ENCODE peak calls at places on chromosomes 5 and 9, in five cellular contexts. Q is stimulated activated CD8-positive, alpha-beta memory T cell treated with anti-CD3 and anti-CD28 coated beads, Interleukin-12 subunit alpha, Interleukin-12 subunit beta, amount 100 ng/mL, for 4 hours; T is MCF 10A; Y is H9; E is PC-3. S is an unnamed sample.

GRCh38 chr5:180495991-180496741 is 2.0 kb downstream of the CNOT6 start:
- DNase-seq in T (peak), Q (no peak), E (no peak), Y (no peak), S (no peak)

GRCh38 chr9:1034271-1034670 is 15.9 kb upstream of the DMRT2 start:
- DNase-seq in E (no peak), T (no peak), Y (no peak), Q (no peak), S (no peak)

GRCh38 chr5:116374434-116374852 is 200.2 kb downstream of the SEMA6A start:
- DNase-seq in T (no peak), E (no peak), Q (no peak), Y (no peak), S (no peak)

GRCh38 chr5:136062563-136063274 is 33.9 kb downstream of the TGFBI start:
- DNase-seq in Q (no peak), E (peak), Y (peak), T (peak), S (peak)

GRCh38 chr5:166370928-166371690 is 1920.3 kb upstream of the WWC1 start:
- DNase-seq in E (peak), Y (no peak), Q (no peak), T (peak), S (peak)

GRCh38 chr9:137293482-137294090 is 8.5 kb downstream of the NRARP start:
- DNase-seq in E (peak), T (no peak), Q (no peak), Y (no peak), S (no peak)

GRCh38 chr9:84238652-84239051 is 101.9 kb downstream of the SLC28A3 start:
- DNase-seq in T (peak), Y (no peak), E (peak), Q (no peak), S (peak)

GRCh38 chr5:150023136-150023535 is 22.6 kb downstream of the HMGXB3 start:
- DNase-seq in Q (no peak), E (no peak), Y (no peak), T (no peak), S (no peak)

GRCh38 chr5:97297063-97297715 is 114.1 kb upstream of the RIOK2 start:
- DNase-seq in Q (no peak), Y (peak), E (peak), T (peak), S (peak)

GRCh38 chr9:113649054-113649453 is 185.5 kb downstream of the RGS3 start:
- DNase-seq in Y (no peak), Q (no peak), T (no peak), E (no peak), S (no peak)

GRCh38 chr9:88694625-88695024 is 159.6 kb downstream of the NXNL2 start:
- DNase-seq in Y (no peak), E (no peak), T (no peak), Q (no peak), S (no peak)

GRCh38 chr9:93031629-93032431 is 26.7 kb upstream of the SUSD3 start:
- DNase-seq in Y (no peak), Q (no peak), E (no peak), T (peak), S (no peak)

GRCh38 chr9:131545003-131545785 is at the start of gene PRRT1B:
- DNase-seq in Q (no peak), T (no peak), Y (no peak), E (peak), S (no peak)

GRCh38 chr9:99822096-99822595 is 461 bp downstream of the NR4A3 start:
- DNase-seq in T (peak), Q (no peak), E (no peak), Y (no peak), S (peak)